ENCODE peak calls at places on chromosomes 6 and 20, in seven cellular contexts. A is heart left ventricle, J is ovary, Y is transverse colon, L is stomach, Z is tibial nerve, D is upper lobe of left lung. T is an unnamed sample. For H3K9me3, the result is how much of the 10 kb centered on the place peaks cover.

GRCh38 chr6:41428402-41428994 is 93.1 kb downstream of the NCR2 start:
- DNase-seq in A (peak), J (peak), Y (peak), L (peak), Z (no peak), D (no peak), T (no peak)

GRCh38 chr6:35258858-35259193 is 709 bp upstream of the ZNF76 start:
- DNase-seq in A (no peak), J (no peak), Y (no peak), L (peak), Z (peak), D (no peak), T (no peak)

GRCh38 chr20:37308098-37309050 is 18.9 kb downstream of the MANBAL start:
- DNase-seq in A (peak), J (no peak), Y (no peak), L (no peak), Z (no peak), D (no peak), T (no peak)

GRCh38 chr20:15674253-15675145 is 898.7 kb downstream of the KIF16B start:
- DNase-seq in A (no peak), J (no peak), Y (no peak), L (no peak), Z (no peak), D (no peak), T (no peak)

GRCh38 chr6:6703720-6704422 is 115.4 kb downstream of the LY86 start:
- DNase-seq in A (no peak), J (no peak), Y (peak), L (peak), Z (no peak), D (no peak), T (no peak)

GRCh38 chr6:3568396-3569082 is 111.7 kb upstream of the SLC22A23 start:
- DNase-seq in A (no peak), J (no peak), Y (no peak), L (no peak), Z (no peak), D (no peak), T (no peak)

GRCh38 chr6:15442467-15442866 is 196.6 kb downstream of the JARID2 start:
- DNase-seq in A (no peak), J (no peak), Y (no peak), L (no peak), Z (no peak), D (no peak), T (no peak)

GRCh38 chr6:16767765-16768514 is 6.7 kb upstream of the ATXN1 start:
- DNase-seq in A (no peak), J (no peak), Y (no peak), L (no peak), Z (no peak), D (no peak), T (no peak)

GRCh38 chr6:15444081-15444731 is 198.3 kb downstream of the JARID2 start:
- DNase-seq in A (no peak), J (no peak), Y (no peak), L (no peak), Z (no peak), D (no peak), T (no peak)

GRCh38 chr6:30938730-30939129 is 2.0 kb upstream of the MUCL3 start:
- DNase-seq in A (no peak), J (no peak), Y (no peak), L (no peak), Z (no peak), D (no peak), T (no peak)

GRCh38 chr6:111628117-111628866 is 22.6 kb upstream of the TRAF3IP2 start:
- DNase-seq in A (no peak), J (no peak), Y (no peak), L (no peak), Z (peak), D (no peak), T (no peak)

GRCh38 chr20:40868568-40869223 is 159.9 kb upstream of the TOP1 start:
- DNase-seq in A (peak), J (peak), Y (no peak), L (no peak), Z (peak), D (no peak), T (no peak)

GRCh38 chr6:71072508-71072907 is 115.6 kb upstream of the B3GAT2 start:
- DNase-seq in A (no peak), J (no peak), Y (no peak), L (no peak), Z (no peak), D (no peak), T (no peak)

GRCh38 chr6:157126183-157127098 is 196.9 kb downstream of the TMEM242 start:
- DNase-seq in A (no peak), J (no peak), Y (no peak), L (no peak), Z (no peak), D (no peak), T (no peak)

GRCh38 chr6:42978793-42979522 is at the start of gene PEX6:
- DNase-seq in A (peak), J (peak), Y (peak), L (peak), Z (peak), D (peak), T (peak)

GRCh38 chr6:42981866-42982265 is 2.5 kb upstream of the PPP2R5D start:
- DNase-seq in A (no peak), J (no peak), Y (no peak), L (no peak), Z (no peak), D (no peak), T (no peak)

GRCh38 chr6:42978487-42978792 is 541 bp downstream of the PEX6 start:
- DNase-seq in A (peak), J (peak), Y (peak), L (no peak), Z (no peak), D (peak), T (no peak)

GRCh38 chr6:42984001-42984923 is at the start of gene PPP2R5D:
- DNase-seq in A (peak), J (peak), Y (peak), L (peak), Z (peak), D (peak), T (peak)

GRCh38 chr6:42979523-42980177 is 669 bp upstream of the PEX6 start:
- DNase-seq in A (no peak), J (no peak), Y (no peak), L (no peak), Z (no peak), D (no peak), T (no peak)
- TF ChIP-seq POLR2A in A (no peak), J (no peak), Y (no peak), L (no peak), Z (no peak), D (no peak), T (no peak)

DNA sequence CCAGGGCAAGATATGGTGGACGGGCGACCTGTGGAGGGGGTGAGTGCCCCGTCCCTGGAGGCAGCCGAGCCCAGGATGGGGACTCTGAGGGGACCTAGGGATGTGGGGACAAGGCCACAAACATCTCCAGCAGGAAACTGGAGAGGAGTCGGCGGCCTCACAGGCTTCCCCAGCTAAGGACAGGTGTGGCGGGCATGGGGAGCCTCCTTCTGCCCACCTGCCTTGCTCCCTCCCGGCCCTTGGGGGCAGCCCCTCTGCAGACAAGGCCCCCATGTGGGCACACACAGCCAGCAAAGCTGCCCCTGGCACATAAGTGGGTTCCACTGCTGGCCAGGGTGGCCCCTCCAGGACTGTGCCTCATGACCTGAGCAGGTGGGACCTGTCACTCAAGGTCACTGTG is 4.6 kb downstream of the CHRNA4 start:
- DNase-seq in A (no peak), J (no peak), Y (no peak), L (no peak), Z (no peak), D (no peak), T (no peak)
- H3K9me3 ChIP-seq in A (under half), J (under half), Y (under half), L (under half), Z (under half), D (under half), T (under half)

GRCh38 chr20:24472426-24472825 is 3.0 kb downstream of the SYNDIG1 start:
- DNase-seq in A (no peak), J (no peak), Y (no peak), L (no peak), Z (no peak), D (no peak), T (no peak)

GRCh38 chr20:24468401-24469115 is 871 bp upstream of the SYNDIG1 start:
- DNase-seq in A (no peak), J (no peak), Y (no peak), L (no peak), Z (no peak), D (no peak), T (no peak)

GRCh38 chr20:24470782-24471582 is 1.6 kb downstream of the SYNDIG1 start:
- DNase-seq in A (no peak), J (no peak), Y (no peak), L (no peak), Z (no peak), D (no peak), T (no peak)

GRCh38 chr20:24470031-24470781 is 777 bp downstream of the SYNDIG1 start:
- DNase-seq in A (no peak), J (no peak), Y (no peak), L (no peak), Z (no peak), D (no peak), T (no peak)

DNA sequence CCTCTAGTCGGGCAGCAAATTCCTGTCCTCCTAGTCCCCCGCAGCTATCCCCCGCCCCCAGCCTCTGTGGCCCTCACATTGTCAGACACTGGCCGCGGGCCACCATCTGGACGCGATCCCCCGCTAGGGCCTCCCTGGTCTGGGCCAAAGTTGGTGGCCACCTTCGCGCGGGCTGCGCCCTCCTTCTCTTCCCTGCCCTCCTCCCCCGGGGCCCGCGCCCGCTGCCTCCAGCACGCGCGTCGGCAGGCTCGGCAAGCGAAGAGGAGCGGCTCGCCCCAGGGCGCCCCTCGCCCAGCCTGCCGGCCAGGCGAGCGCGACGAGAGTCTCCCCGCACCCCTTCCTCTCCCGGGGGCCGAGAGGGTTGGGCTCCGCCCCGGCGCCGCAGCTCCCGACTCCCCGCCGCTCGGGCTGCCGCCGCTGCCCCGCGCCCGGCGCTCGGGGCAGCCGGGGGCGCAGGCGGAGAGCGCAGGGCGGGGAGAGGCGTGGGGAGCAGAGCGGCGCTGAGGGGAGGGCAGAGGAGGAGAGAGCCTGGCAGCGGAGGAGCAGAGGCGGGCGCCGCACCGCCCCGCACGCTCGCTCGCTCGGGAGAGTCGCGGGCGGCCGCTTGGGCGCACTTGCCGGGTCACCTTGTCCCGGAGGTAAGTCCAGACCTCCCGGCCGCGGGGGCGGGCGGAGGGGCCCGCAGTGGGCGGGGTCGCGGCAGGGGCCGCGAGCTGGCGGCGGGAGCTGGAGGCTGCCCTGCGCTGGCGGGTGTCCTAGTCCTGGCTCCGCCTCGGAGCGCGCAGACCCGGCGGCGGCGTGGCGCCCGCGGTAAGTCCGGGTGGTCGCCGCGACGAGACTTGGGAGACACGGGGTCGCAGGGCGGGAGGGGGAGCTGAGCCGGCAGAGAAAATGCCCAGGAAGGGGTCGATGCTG is at the start of gene SYNDIG1:
- DNase-seq in A (peak), J (no peak), Y (no peak), L (no peak), Z (no peak), D (no peak), T (no peak)
- H3K4me3 ChIP-seq in A (peak), J (peak), Y (peak), L (peak), Z (peak), D (no peak), T (peak)

GRCh38 chr20:19757973-19758887 is at the start of gene RIN2:
- DNase-seq in A (peak), J (peak), Y (peak), L (peak), Z (peak), D (peak), T (peak)
- TF ChIP-seq POLR2A in A (peak), J (no peak), Y (peak), L (no peak), Z (peak), D (peak), T (no peak)

DNA sequence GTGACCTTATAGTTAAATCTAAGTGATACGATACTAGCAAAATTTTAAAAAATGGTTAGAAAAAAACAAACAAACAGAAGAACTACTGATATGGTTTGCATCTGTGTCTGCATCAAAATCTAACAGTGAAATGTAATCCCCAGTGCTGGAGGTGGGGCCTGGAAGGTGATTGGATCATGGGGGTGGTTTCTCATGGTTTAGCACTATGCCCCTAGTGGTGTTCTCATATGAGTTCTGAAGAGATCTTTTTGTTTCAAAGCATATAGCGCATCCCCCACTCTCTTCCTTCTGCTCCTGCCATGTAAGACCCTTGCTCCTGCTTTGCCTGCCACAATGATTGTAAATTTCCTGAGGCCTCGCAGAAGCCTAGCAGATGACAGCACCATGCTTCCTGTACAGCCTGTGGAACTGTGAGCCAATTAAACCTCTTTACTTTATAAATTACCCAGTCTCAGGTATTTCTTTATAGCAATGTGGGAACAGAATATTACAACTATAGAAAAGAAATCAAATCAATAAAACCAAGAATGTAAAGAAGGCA is 5.4 kb downstream of the FBXL4 start:
- DNase-seq in A (no peak), J (no peak), Y (no peak), L (no peak), Z (no peak), D (no peak), T (no peak)
- H3K9me3 ChIP-seq in A (under half), J (under half), Y (under half), L (under half), Z (under half), D (under half), T (under half)

GRCh38 chr6:14380421-14380820 is 262.8 kb downstream of the CD83 start:
- DNase-seq in A (no peak), J (no peak), Y (no peak), L (no peak), Z (no peak), D (no peak), T (no peak)

GRCh38 chr6:14383393-14384174 is 266.0 kb downstream of the CD83 start:
- DNase-seq in A (no peak), J (no peak), Y (no peak), L (no peak), Z (no peak), D (no peak), T (no peak)

GRCh38 chr6:14381225-14381887 is 263.8 kb downstream of the CD83 start:
- DNase-seq in A (no peak), J (no peak), Y (no peak), L (no peak), Z (no peak), D (no peak), T (no peak)

GRCh38 chr6:14384175-14384949 is 266.8 kb downstream of the CD83 start:
- DNase-seq in A (no peak), J (no peak), Y (no peak), L (no peak), Z (no peak), D (no peak), T (no peak)

DNA sequence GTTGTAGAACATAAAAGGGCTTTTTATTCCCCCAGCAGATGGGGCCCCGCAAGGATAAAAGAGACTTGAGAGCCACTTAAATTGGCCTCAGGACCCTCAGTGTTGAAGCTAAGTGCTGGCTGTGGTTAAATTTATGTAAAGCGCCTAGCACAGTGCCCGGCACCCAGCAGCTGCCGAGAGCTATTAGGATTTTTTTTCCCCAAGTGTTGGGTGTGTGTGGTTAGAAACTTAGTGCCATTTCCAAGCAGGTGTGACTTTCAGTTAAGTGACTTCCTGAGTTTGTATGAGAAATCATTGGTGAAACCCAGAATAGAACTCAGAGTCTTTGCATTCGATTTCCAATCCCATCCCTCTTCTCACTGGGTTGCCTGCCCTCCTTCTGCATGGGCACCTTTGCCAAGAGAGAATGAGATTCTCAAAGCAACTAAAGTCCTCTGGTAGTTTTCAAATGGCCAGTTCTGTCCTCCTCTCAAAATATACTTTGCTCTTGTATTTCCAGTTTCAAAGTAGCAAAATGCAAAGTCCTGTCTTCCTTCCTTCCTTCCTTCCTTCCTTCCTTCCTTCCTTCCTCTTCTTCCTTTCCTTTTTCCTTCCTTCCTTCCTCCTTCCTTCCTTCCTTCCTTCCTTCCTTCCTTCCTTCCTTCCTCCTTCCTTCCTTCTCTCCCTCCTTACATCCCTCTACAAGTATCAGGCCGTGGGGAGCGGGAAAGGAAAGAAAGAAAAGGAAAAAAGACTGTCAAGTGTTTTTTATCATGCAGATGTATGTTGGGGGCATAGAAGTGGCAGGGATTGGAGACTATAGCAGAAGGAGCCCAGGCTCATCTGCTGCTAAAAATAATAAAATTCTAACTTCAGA is 265.0 kb downstream of the CD83 start:
- DNase-seq in A (no peak), J (no peak), Y (no peak), L (no peak), Z (no peak), D (no peak), T (no peak)
- H3K4me3 ChIP-seq in A (no peak), J (no peak), Y (no peak), L (no peak), Z (no peak), D (no peak), T (no peak)

DNA sequence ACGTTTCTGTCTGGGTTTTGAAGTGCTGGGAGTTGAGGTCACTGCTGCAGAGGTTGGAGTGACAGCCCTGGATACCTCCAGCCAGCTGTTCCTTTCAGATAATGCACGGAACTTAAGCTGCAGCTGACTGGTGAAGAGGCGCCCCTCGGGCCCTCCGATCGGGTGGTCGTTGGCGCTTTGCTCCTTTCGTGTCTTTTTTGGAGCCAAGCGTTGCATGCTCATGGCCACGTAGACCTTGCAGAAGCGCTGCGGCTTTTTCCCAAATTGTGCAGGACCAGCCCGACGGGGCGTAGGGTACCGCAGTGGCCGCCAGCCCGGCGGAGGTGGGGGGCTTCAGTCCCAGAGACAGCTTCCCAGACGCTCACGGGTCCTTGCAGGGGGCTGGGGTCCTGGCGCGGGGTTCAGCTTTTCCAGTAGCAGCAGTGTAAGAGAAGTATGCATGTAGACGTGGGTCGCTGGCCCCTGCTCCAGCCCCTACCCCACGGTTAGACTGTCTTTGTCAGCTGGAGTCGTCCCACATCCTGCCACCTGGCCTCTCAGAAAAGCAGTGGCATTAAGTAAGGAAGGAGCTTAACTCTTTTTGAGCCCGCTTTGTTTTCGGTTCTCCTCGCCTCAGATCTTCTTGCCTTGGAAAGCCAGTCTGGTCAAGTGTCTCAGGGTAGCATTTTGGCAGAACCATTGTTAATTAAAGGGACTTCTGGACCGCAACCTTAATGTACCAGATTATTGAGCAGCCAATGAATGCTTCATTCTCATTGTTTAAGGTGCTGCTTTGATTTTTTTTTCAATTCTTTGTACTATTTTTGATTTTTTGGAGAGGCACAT is 838 bp downstream of the TNFAIP3 start:
- DNase-seq in A (peak), J (no peak), Y (peak), L (peak), Z (no peak), D (peak), T (no peak)
- TF ChIP-seq POLR2A in A (no peak), J (no peak), Y (no peak), L (no peak), Z (no peak), D (peak), T (no peak)

GRCh38 chr20:52004720-52005119 is 186.9 kb downstream of the ZFP64 start:
- DNase-seq in A (no peak), J (no peak), Y (no peak), L (no peak), Z (no peak), D (no peak), T (no peak)

GRCh38 chr20:52003976-52004375 is 187.6 kb downstream of the ZFP64 start:
- DNase-seq in A (no peak), J (no peak), Y (no peak), L (no peak), Z (no peak), D (no peak), T (no peak)

GRCh38 chr20:52003415-52003814 is 188.2 kb downstream of the ZFP64 start:
- DNase-seq in A (no peak), J (no peak), Y (no peak), L (no peak), Z (no peak), D (no peak), T (no peak)

GRCh38 chr20:52001999-52002666 is 189.4 kb downstream of the ZFP64 start:
- DNase-seq in A (no peak), J (no peak), Y (no peak), L (no peak), Z (no peak), D (no peak), T (no peak)
- H3K9me3 ChIP-seq in A (under half), J (under half), Y (under half), L (under half), Z (under half), D (under half), T (under half)

T was measured in esophagus muscularis mucosa.